ENCODE peak calls at places on chromosomes 7 and 10, in four cellular contexts. L, W, V and F are unnamed samples.

GRCh38 chr10:69268761-69269416 is 9.4 kb upstream of the HK1 start:
- DNase-seq in V (no peak), W (no peak), L (no peak), F (no peak)

GRCh38 chr10:77297370-77297692 is 340.3 kb downstream of the KCNMA1 start:
- DNase-seq in V (no peak), W (no peak), L (no peak), F (no peak)

GRCh38 chr10:74078037-74078436 is 72.6 kb downstream of the AP3M1 start:
- DNase-seq in W (no peak), V (no peak), L (no peak), F (no peak)

GRCh38 chr10:11685787-11686218 is 56.4 kb upstream of the ECHDC3 start:
- DNase-seq in V (peak), W (no peak), L (no peak), F (no peak)

GRCh38 chr10:5297466-5297865 is 67.3 kb upstream of the UCN3 start:
- DNase-seq in V (no peak), W (no peak), L (no peak), F (no peak)

GRCh38 chr7:35450456-35450855 is 196.6 kb upstream of the TBX20 start:
- DNase-seq in W (no peak), L (no peak), V (no peak), F (no peak)

GRCh38 chr10:119272736-119273135 is 65.4 kb downstream of the GRK5 start:
- DNase-seq in W (no peak), L (no peak), V (no peak), F (no peak)

GRCh38 chr7:1368150-1368681 is 91.1 kb downstream of the MICALL2 start:
- DNase-seq in L (no peak), W (no peak), V (no peak), F (no peak)

GRCh38 chr7:100369105-100369504 is 4.2 kb upstream of the PILRA start:
- DNase-seq in L (no peak), W (no peak), V (no peak), F (no peak)

GRCh38 chr10:82294874-82295378 is 419.9 kb downstream of the NRG3 start:
- DNase-seq in W (no peak), V (no peak), L (no peak), F (no peak)

GRCh38 chr7:114944742-114945625 is 23.1 kb downstream of the MDFIC start:
- DNase-seq in W (peak), L (no peak), V (peak), F (peak)

GRCh38 chr10:74704629-74705360 is 121.6 kb upstream of the KAT6B start:
- DNase-seq in W (no peak), L (no peak), V (no peak), F (peak)

GRCh38 chr7:116710764-116711452 is 38.9 kb downstream of the MET start:
- DNase-seq in W (no peak), L (no peak), V (no peak), F (no peak)

GRCh38 chr10:49734676-49735075 is 27.4 kb downstream of the OGDHL start:
- DNase-seq in V (no peak), W (no peak), L (no peak), F (no peak)

GRCh38 chr10:114821293-114821914 is at the start of gene FHIP2A:
- DNase-seq in L (peak), V (peak), W (peak), F (peak)
- TF ChIP-seq CTCF in L (peak), V (peak), W (peak), F (peak)

DNA sequence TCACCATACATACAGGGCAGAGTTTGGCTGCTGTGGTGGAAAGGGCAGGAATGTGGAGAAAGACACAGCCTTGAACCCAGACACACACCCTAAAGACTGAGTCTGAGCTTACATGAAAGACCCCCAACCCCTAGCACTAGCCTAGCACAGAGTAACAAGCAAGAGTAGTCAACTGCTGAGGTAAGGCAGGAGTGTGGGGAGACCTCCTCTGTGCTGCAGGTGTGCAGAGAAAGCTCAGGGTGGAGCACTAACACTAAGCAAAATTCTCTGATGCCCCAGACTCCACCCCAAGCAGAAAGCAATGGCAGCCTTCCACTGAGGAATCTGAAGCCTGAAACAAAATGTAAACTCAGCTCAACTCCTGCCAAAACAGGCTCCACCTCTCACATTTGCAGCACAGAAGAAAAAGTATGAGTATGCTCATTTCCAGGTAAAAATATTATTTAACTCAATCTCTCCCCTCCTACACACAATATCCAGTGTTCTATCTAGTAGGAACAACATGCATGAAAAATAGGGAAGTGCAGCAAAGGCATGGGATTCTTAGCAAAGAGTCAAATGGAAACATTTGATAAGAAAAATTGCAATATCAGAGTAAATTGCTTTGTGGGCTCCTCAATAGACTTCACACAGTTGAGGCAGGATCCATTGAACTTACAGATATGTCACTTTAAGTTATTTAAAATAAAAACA is 151.1 kb downstream of the ANK3 start:
- DNase-seq in L (no peak), V (no peak), W (no peak), F (no peak)
- TF ChIP-seq CTCF in L (peak), V (no peak), W (no peak), F (no peak)

GRCh38 chr10:2938869-2939268 is 128.5 kb upstream of the PFKP start:
- DNase-seq in V (no peak), L (no peak), W (no peak), F (no peak)
- TF ChIP-seq CTCF in V (no peak), L (no peak), W (no peak), F (no peak)

DNA sequence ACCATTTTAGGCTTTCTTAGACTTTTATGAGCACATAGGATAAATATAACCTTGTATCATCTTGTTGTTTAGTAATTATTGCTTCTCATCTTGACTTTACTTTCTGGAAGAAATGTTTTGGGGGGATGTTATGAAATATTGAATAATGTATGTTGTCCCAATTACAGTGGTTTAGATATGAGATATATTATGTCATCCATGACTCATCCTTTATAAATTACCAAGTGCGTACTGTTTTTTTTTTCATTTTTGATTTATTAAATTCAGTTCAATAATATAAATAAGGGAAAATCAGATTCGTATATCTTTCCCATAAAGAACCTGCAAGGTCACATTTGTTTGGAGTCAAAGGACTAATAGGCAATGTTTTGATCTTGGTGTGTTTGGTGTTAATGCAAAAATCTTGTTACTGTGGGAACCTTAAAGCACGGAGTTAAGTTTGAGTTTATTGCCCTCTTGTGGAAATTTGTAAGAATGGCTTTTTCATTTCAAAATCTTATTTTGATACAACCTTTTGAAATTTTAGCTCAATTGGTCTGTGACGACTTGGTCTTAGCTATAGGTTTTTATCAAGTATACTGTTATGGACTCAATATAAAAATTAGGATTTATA is 108.6 kb downstream of the SRI start:
- DNase-seq in L (no peak), W (no peak), V (no peak), F (no peak)
- TF ChIP-seq CTCF in L (peak), W (peak), V (peak), F (peak)

GRCh38 chr7:152858761-152859160 is 99.2 kb downstream of the ACTR3B start:
- DNase-seq in L (no peak), W (no peak), V (no peak), F (no peak)

GRCh38 chr7:152862033-152862432 is 102.5 kb downstream of the ACTR3B start:
- DNase-seq in W (no peak), L (no peak), V (no peak), F (no peak)

GRCh38 chr7:152857272-152857671 is 97.7 kb downstream of the ACTR3B start:
- DNase-seq in V (no peak), W (no peak), L (no peak), F (no peak)

GRCh38 chr7:152860302-152860701 is 100.8 kb downstream of the ACTR3B start:
- DNase-seq in W (no peak), V (no peak), L (no peak), F (no peak)

GRCh38 chr7:152859781-152860191 is 100.2 kb downstream of the ACTR3B start:
- DNase-seq in L (peak), W (no peak), V (no peak), F (no peak)
- TF ChIP-seq CTCF in L (peak), W (peak), V (no peak), F (peak)

GRCh38 chr7:78443811-78444210 is 645.2 kb downstream of the PHTF2 start:
- DNase-seq in L (no peak), W (no peak), V (no peak), F (no peak)
- TF ChIP-seq CTCF in L (no peak), W (no peak), V (no peak), F (peak)

DNA sequence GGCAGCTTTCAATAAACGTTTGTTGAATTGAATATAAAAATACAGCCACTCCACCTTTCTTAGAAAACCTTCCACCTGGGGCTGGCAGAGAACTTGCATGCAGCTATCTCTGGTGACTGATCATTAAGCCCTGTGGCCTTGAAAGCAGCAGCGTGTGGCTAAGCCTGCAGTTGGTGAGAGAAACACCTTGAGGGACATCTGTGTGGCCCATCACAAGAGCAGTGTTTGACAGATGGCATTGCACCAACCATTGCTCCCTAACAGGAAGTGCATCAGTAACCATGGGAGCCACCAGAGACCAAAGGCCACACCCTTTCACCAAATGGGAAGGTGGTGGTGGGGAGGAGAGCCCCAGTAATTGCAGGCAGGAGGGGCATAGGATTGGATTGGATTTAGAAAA is 22.4 kb downstream of the RHOBTB1 start:
- DNase-seq in L (peak), W (no peak), V (no peak), F (peak)
- TF ChIP-seq CTCF in L (no peak), W (no peak), V (no peak), F (no peak)

GRCh38 chr7:44431091-44431608 is 59.3 kb downstream of the NUDCD3 start:
- DNase-seq in V (no peak), W (no peak), L (peak), F (no peak)
- TF ChIP-seq CTCF in V (no peak), W (no peak), L (peak), F (no peak)

GRCh38 chr10:51638737-51639136 is 60.7 kb downstream of the CSTF2T start:
- DNase-seq in V (no peak), L (no peak), W (no peak), F (no peak)
- TF ChIP-seq CTCF in V (peak), L (no peak), W (peak), F (peak)